ENCODE peak calls at places on chromosomes 7 and 10, in seven cellular contexts. A, Y, H, U, L, X and R are unnamed samples.

GRCh38 chr10:118924493-118924892 is 105.0 kb upstream of the NANOS1 start:
- DNase-seq in U (no peak), H (no peak), X (no peak), A (no peak), L (no peak), Y (no peak), R (no peak)

GRCh38 chr7:39650676-39651075 is 27.3 kb downstream of the RALA start:
- DNase-seq in X (no peak), L (no peak), Y (peak; percentile 52), H (no peak), U (no peak), A (peak; percentile 66), R (no peak)

GRCh38 chr7:116988363-116988989 is 35.2 kb downstream of the ST7 start:
- DNase-seq in U (no peak), H (no peak), X (no peak), L (no peak), A (no peak), Y (no peak), R (no peak)

GRCh38 chr7:37482953-37483352 is 34.3 kb upstream of the ELMO1 start:
- DNase-seq in H (no peak), X (no peak), A (no peak), Y (no peak), L (no peak), U (no peak), R (no peak)

GRCh38 chr7:29319719-29320521 is 125.3 kb downstream of the CHN2 start:
- DNase-seq in Y (no peak), A (no peak), H (no peak), U (no peak), L (no peak), X (peak; percentile 15), R (no peak)

GRCh38 chr10:21702633-21703111 is 168.6 kb downstream of the MLLT10 start:
- DNase-seq in X (no peak), Y (no peak), H (no peak), A (no peak), L (no peak), U (no peak), R (no peak)

GRCh38 chr10:132878730-132879407 is 63.5 kb downstream of the CFAP46 start:
- DNase-seq in A (peak; percentile 50), L (no peak), H (no peak), Y (no peak), U (peak; percentile 58), X (no peak), R (no peak)

GRCh38 chr7:23268746-23269145 is 22.2 kb downstream of the GPNMB start:
- DNase-seq in Y (no peak), X (no peak), H (no peak), A (no peak), L (no peak), U (no peak), R (peak; percentile 59)

GRCh38 chr7:70574314-70574713 is 557.6 kb upstream of the GALNT17 start:
- DNase-seq in H (no peak), L (no peak), U (no peak), X (no peak), A (no peak), Y (no peak), R (no peak)

GRCh38 chr10:474946-475345 is 214.5 kb downstream of the DIP2C start:
- DNase-seq in L (no peak), Y (no peak), A (no peak), H (no peak), U (no peak), X (no peak), R (no peak)

GRCh38 chr7:134856692-134857091 is 77.3 kb downstream of the CALD1 start:
- DNase-seq in Y (no peak), X (no peak), U (no peak), L (no peak), A (no peak), H (no peak), R (no peak)

GRCh38 chr10:128864554-128865300 is 602.3 kb upstream of the MGMT start:
- DNase-seq in X (no peak), A (peak; percentile 14), H (no peak), Y (no peak), L (no peak), U (no peak), R (no peak)

DNA sequence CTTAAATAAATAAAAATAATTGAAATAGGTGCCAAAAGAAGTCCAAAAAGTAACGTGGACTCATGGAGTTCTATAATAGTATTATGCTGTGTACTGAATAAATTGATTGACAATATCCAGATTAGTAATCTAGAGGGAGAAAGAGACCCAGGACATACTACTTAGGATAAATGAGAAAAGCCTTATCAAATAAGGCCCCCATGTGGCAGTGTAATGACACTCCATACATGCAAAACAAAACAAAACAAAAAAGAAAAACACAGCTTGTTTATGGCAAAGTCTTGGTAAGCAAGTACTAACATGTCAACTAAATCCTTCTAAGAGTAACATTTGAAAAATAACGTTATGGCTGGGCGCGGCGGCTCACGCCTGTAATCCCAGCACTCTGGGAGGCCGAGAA is 3.6 kb upstream of the RUNDC3B start:
- DNase-seq in U (no peak), L (no peak), Y (no peak), H (no peak), A (no peak), X (no peak), R (no peak)
- TF ChIP-seq CTCF in U (no peak), L (peak; percentile 34), Y (no peak), H (no peak), A (no peak), X (peak; percentile 53), R (no peak)

GRCh38 chr10:80261316-80262030 is 28.0 kb downstream of the MAT1A start:
- DNase-seq in A (no peak), X (no peak), U (no peak), H (no peak), L (no peak), Y (no peak), R (no peak)

GRCh38 chr10:80265740-80266512 is 23.5 kb downstream of the MAT1A start:
- DNase-seq in X (no peak), L (peak; percentile 14), H (no peak), Y (no peak), A (no peak), U (no peak), R (no peak)

GRCh38 chr10:80264081-80265056 is 25.1 kb downstream of the MAT1A start:
- DNase-seq in L (no peak), A (no peak), Y (no peak), X (no peak), U (no peak), H (no peak), R (no peak)

GRCh38 chr10:80259405-80259871 is 30.0 kb downstream of the MAT1A start:
- DNase-seq in L (no peak), X (no peak), Y (no peak), H (no peak), U (no peak), A (no peak), R (peak; percentile 20)

DNA sequence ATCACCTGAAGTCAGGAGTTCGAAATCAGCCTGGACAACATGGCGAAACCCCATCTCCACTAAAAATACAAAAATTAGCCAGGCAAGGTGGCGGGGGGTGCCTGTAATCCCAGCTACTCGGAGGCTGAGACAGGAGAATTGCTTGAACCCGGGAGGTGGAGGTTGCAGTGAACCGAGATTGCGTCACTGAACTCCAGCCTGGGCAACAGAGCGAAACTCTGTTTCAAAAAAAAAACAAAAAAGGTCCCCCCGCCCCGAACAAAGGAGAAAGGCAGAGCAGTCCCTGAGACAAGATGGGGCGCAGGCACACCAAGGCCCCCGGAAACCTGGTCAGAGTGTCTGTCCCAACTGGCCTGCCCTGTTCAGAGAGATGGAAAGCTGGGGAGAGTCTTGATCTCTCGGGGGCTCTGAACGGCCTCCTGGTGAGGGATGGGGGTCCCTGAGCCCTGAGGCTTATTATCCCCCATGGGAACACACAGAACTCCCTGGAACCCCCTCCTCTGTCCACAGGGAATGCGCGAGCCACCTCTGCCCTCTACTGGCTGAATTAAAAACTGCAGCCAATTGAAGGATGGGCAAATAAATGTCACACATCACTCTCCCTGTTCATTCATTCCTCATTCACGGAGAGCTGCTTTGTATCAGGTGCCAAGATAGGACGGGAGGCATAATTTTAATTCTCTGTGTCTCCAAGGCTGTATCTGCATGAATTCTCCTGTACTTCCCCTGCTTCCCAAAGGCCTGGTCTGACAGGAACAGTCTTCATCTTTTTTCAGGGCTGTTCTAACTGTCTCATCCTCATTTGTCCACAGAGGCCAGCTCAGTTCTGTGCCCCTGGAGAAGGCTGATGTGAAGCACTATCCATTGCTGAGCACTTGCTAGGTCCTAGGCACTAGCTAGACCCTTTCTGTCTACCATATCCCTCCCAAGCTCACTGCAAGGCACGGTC is 28.9 kb downstream of the MAT1A start:
- DNase-seq in U (peak; percentile 75), H (peak; percentile 56), Y (no peak), L (peak; percentile 79), X (peak; percentile 40), A (no peak), R (peak; percentile 29)
- TF ChIP-seq CTCF in U (peak; percentile 51), H (peak; percentile 64), Y (peak; percentile 70), L (peak; percentile 85), X (peak; percentile 81), A (peak; percentile 55), R (peak; percentile 86)

GRCh38 chr7:127252736-127253288 is at the start of gene GRM8:
- DNase-seq in L (peak; percentile 60), A (no peak), U (peak; percentile 80), X (peak; percentile 79), H (peak; percentile 56), Y (peak; percentile 44), R (peak; percentile 22)

GRCh38 chr7:127253289-127254162 is 785 bp upstream of the GRM8 start:
- DNase-seq in Y (peak; percentile 68), A (peak; percentile 74), L (peak; percentile 71), H (peak; percentile 74), X (peak; percentile 77), U (peak; percentile 90), R (peak; percentile 56)

GRCh38 chr7:127256326-127256725 is 3.6 kb upstream of the GRM8 start:
- DNase-seq in U (no peak), H (no peak), Y (no peak), X (no peak), L (no peak), A (no peak), R (peak; percentile 70)

GRCh38 chr7:127252380-127252718 is 392 bp downstream of the GRM8 start:
- DNase-seq in Y (no peak), X (no peak), A (no peak), H (no peak), U (no peak), L (peak; percentile 16), R (no peak)

GRCh38 chr7:127254163-127254684 is 1.5 kb upstream of the GRM8 start:
- DNase-seq in Y (no peak), X (no peak), U (no peak), L (no peak), A (no peak), H (no peak), R (no peak)
- TF ChIP-seq CTCF in Y (no peak), X (no peak), U (no peak), L (no peak), A (no peak), H (no peak), R (no peak)

GRCh38 chr10:73819513-73820093 is 8.2 kb upstream of the NDST2 start:
- DNase-seq in Y (no peak), X (no peak), A (no peak), U (peak; percentile 78), H (no peak), L (no peak), R (peak; percentile 43)
- TF ChIP-seq CTCF in Y (no peak), X (no peak), A (no peak), U (no peak), H (no peak), L (no peak), R (peak; percentile 5)